ENCODE peak calls at places on chromosomes 11 and 22, in nine cellular contexts. Q is cardiac muscle cell; W is aorta; H is CD8-positive, alpha-beta memory T cell; R is fibroblast of lung; Y is spleen; J is thyroid gland; C is neuronal stem cell; V is kidney. T is an unnamed sample. For H3K4me1, the result is how much of the 10 kb centered on the place peaks cover.

GRCh38 chr11:12598330-12599256 is 75.6 kb upstream of the TEAD1 start:
- DNase-seq in Q (peak), W (no peak), H (no peak), R (peak), Y (no peak), J (peak), C (no peak), V (no peak), T (no peak)

GRCh38 chr11:109808569-109808968 is 284.6 kb upstream of the ZC3H12C start:
- DNase-seq in Q (peak), W (no peak), H (no peak), R (peak), Y (no peak), J (no peak), C (no peak), V (no peak), T (no peak)

GRCh38 chr11:21323617-21324016 is 654.2 kb downstream of the NELL1 start:
- DNase-seq in Q (no peak), W (no peak), H (no peak), R (no peak), Y (no peak), J (no peak), C (no peak), V (no peak), T (no peak)

GRCh38 chr11:118883368-118884071 is at the start of gene CXCR5:
- DNase-seq in Q (no peak), W (no peak), H (peak), R (no peak), Y (peak), J (no peak), C (no peak), V (no peak), T (no peak)

GRCh38 chr11:9601876-9602199 is 28.4 kb downstream of the WEE1 start:
- DNase-seq in Q (no peak), W (no peak), H (no peak), R (no peak), Y (no peak), J (no peak), C (no peak), V (no peak), T (no peak)

GRCh38 chr11:122781378-122782040 is 56.8 kb upstream of the CRTAM start:
- DNase-seq in Q (peak), W (peak), H (peak), R (peak), Y (peak), J (peak), C (peak), V (peak), T (peak)

GRCh38 chr22:46139895-46140350 is 10.4 kb upstream of the PPARA start:
- DNase-seq in Q (no peak), W (peak), H (no peak), R (no peak), Y (peak), J (no peak), C (no peak), V (peak), T (peak)

GRCh38 chr22:41603873-41604332 is 14.3 kb upstream of the PMM1 start:
- DNase-seq in Q (no peak), W (no peak), H (peak), R (no peak), Y (peak), J (no peak), C (no peak), V (peak), T (no peak)

DNA sequence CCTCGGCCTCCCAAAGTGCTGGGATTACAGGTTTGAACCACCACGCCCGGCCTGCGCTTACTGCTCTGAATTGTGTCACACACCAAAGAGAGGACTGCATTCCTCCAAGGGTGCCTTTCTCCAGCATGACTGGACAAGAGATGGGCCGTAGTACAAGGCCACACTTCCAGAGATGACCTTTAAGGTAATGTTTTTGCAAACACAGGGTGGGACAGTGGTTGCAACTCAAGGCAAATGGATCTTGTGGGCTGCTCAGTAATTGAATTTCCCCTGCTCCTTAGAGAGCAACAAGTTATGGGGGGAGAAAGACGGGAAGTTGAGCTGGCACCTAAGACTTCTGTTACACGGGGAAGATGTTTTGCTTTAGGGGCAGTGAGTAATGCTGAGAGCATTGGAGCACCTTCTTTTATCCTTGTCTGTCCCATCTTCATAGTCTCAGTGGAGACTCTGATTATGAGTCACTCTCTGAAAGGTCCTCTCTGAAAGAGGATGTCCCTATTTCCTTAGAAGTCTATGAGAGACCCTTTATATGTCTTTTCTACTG is 66.3 kb downstream of the C11orf91 start:
- DNase-seq in Q (peak), W (no peak), H (no peak), R (no peak), Y (no peak), J (no peak), C (no peak), V (no peak), T (no peak)
- H3K4me1 ChIP-seq in Q (under half), W (under half), H (under half), R (under half), Y (under half), J (under half), C (under half), V (under half), T (under half)

GRCh38 chr11:73012121-73012863 is 129.8 kb downstream of the FCHSD2 start:
- DNase-seq in Q (peak), W (no peak), H (no peak), R (peak), Y (no peak), J (no peak), C (no peak), V (no peak), T (no peak)
- H3K27ac ChIP-seq in Q (no peak), W (no peak), H (no peak), R (no peak), Y (no peak), J (no peak), C (no peak), V (no peak), T (no peak)

DNA sequence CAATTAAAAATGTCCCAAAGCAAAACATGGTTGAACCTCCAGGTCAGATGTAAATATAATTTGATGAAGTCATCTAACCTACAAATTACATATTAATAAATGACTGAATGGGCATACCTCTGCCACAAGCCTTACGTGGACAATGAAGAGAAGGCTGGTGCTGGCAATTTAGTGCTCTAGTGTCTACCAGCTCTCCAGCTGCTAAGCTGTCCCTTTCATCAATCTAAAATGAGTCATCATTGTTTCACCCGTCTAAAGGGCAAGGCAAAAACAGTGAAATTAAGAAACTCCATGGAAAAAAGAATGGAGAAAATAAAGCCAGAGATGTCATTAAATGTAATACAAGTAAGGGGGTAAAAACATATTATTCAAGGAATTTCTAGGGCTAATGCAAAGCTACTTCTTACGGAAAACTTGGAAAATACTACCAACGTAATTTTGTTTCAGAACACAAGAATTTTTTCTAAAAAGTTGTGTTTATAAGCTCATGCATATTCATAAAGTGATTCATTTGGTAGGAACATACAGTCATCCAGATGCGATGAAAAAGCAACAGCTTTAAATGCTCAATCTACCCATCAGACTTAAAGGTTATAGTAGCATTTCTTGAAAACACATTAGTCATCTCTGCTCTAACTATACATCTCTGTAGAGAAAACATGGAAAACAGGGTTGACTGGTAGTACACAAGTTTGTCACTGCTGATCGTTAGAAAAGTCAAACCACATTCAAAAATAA is 71.5 kb downstream of the SIK3 start:
- DNase-seq in Q (peak), W (no peak), H (no peak), R (peak), Y (no peak), J (no peak), C (no peak), V (no peak), T (no peak)
- H3K4me1 ChIP-seq in Q (under half), W (under half), H (under half), R (under half), Y (under half), J (under half), C (under half), V (under half), T (under half)

DNA sequence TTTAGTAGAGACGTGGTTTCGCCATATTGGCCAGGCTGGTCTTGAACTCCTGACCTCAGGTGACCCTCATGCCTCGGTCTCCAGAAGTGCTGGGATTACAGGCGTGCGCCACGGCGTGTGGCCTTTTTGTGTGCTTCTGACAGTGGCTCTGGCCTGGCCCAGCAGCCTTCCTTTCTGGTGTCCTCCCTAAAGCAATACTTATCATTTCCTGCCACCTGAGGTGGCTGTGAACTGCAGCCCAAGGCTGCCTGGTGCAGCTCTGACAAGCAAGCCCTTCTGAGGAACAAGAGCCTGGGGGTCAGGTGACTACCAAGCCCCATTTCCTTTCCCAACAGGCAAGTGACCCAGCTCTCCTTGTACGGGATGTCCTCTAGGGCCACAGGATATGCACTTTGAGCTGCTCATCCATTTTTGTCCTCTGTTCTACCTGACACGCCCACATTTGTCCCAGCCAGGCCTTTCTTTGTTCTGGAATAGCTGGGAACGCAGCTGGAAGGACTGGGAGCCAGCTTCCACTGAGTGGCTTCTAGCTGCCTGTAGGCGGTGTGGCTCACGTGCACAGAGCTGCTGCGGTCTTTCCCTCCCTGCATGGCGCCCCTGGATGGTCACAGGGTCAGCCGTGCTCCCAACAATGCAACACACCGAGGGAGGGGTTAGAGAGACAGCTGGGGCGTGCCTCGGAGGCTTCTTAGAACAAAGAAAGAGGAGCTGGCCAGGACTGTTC is 12.3 kb upstream of the BID start:
- DNase-seq in Q (peak), W (no peak), H (no peak), R (peak), Y (no peak), J (peak), C (peak), V (peak), T (peak)
- H3K27ac ChIP-seq in Q (peak), W (no peak), H (no peak), R (no peak), Y (peak), J (no peak), C (peak), V (peak), T (peak)

GRCh38 chr22:39616051-39616450 is 45.5 kb downstream of the CACNA1I start:
- DNase-seq in Q (no peak), W (no peak), H (no peak), R (no peak), Y (no peak), J (no peak), C (no peak), V (peak), T (no peak)
- H3K4me1 ChIP-seq in Q (under half), W (under half), H (under half), R (under half), Y (under half), J (under half), C (under half), V (under half), T (under half)

GRCh38 chr11:96218013-96218412 is 125.0 kb downstream of the MAML2 start:
- DNase-seq in Q (no peak), W (no peak), H (no peak), R (peak), Y (no peak), J (no peak), C (no peak), V (no peak), T (no peak)

GRCh38 chr11:96218901-96219300 is 124.1 kb downstream of the MAML2 start:
- DNase-seq in Q (no peak), W (no peak), H (no peak), R (no peak), Y (no peak), J (no peak), C (no peak), V (no peak), T (no peak)

GRCh38 chr11:96222102-96222501 is 120.9 kb downstream of the MAML2 start:
- DNase-seq in Q (no peak), W (no peak), H (no peak), R (no peak), Y (no peak), J (no peak), C (no peak), V (no peak), T (no peak)

GRCh38 chr11:96221244-96222070 is 121.5 kb downstream of the MAML2 start:
- DNase-seq in Q (no peak), W (no peak), H (no peak), R (no peak), Y (no peak), J (no peak), C (no peak), V (no peak), T (no peak)

GRCh38 chr11:96219981-96220623 is 122.9 kb downstream of the MAML2 start:
- DNase-seq in Q (peak), W (no peak), H (no peak), R (peak), Y (no peak), J (no peak), C (no peak), V (no peak), T (peak)
- H3K27ac ChIP-seq in Q (no peak), W (no peak), H (no peak), R (no peak), Y (peak), J (no peak), C (no peak), V (no peak), T (peak)

DNA sequence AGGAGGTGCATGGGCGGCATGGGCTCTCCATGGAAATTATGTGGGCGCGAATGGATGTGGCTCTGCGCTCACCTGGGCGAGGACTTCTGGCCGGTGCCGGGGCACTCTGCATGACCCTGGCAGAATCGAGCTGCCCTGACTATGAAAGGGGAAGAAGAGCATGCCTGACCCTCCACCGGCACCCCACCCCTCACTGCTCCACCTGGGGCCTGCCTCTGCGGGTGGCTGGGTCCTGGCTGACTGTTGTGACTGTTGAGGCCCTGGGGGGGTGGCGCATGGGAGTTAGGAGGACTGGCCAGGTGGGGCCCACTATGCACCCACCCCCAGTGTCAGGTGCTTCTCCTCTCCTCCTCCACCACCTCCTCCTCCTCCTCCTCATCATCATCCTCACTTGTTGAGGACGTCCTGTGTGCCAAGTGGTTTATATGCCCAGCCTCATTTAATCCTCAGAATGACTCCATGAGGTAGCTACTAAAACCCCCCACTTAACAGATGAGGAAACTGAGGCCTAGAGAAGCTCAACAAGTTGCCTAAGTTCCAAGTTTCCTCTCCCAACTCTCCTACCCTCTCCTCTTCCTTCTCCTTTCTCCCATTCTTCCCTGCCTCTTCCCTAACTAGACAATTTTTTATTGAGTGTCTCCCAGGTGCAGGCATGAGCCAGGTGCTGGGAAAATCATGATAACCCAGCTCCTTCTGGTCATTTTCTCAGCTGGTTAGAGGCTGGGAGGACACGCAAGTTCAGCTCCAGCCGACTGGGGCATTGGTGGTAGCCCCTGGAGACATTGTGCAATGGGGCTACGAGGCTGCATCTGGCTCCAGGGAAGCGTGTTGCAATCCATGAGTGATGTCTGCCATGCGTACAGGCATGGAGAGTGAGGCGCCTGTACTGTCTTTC is 2.3 kb downstream of the MYEOV start:
- DNase-seq in Q (peak), W (no peak), H (peak), R (peak), Y (peak), J (no peak), C (no peak), V (peak), T (peak)
- H3K4me1 ChIP-seq in Q (under half), W (under half), H (half or more), R (under half), Y (under half), J (under half), C (under half), V (under half), T (under half)